ENCODE peak calls at places on chromosomes 4 and X, in eight cellular contexts. R, F, Z, N, G, E, L and U are unnamed samples.

GRCh38 chrX:41737065-41737464 is 13.1 kb downstream of the GPR82 start:
- DNase-seq in R (no peak), F (no peak), Z (no peak), N (no peak), G (no peak), E (no peak), L (no peak), U (no peak)

GRCh38 chr4:26803462-26803861 is 57.2 kb upstream of the STIM2 start:
- DNase-seq in R (no peak), F (no peak), Z (no peak), N (peak; percentile 81), G (no peak), E (no peak), L (no peak), U (no peak)

GRCh38 chr4:78543424-78544238 is 7.9 kb upstream of the ANXA3 start:
- DNase-seq in R (no peak), F (no peak), Z (no peak), N (no peak), G (no peak), E (no peak), L (no peak), U (no peak)

GRCh38 chr4:74109116-74109791 is 10.3 kb upstream of the CXCL2 start:
- DNase-seq in R (no peak), F (no peak), Z (no peak), N (peak; percentile 28), G (peak; percentile 96), E (peak; percentile 74), L (no peak), U (peak; percentile 69)

GRCh38 chrX:155871934-155872333 is 9.2 kb upstream of the VAMP7 start:
- DNase-seq in R (no peak), F (no peak), Z (no peak), N (no peak), G (no peak), E (no peak), L (no peak), U (no peak)

GRCh38 chrX:283115-283845 is 2.1 kb downstream of the PLCXD1 start:
- DNase-seq in R (peak; percentile 94), F (peak; percentile 93), Z (peak; percentile 94), N (peak; percentile 97), G (no peak), E (peak; percentile 49), L (peak; percentile 93), U (no peak)

GRCh38 chr4:31692407-31692940 is 972.3 kb downstream of the PCDH7 start:
- DNase-seq in R (no peak), F (no peak), Z (no peak), N (no peak), G (no peak), E (no peak), L (no peak), U (no peak)

GRCh38 chrX:133412246-133412645 is 3.0 kb downstream of the GPC4 start:
- DNase-seq in R (no peak), F (no peak), Z (no peak), N (peak; percentile 55), G (no peak), E (no peak), L (no peak), U (no peak)

GRCh38 chr4:86960557-86960959 is 25.7 kb downstream of the AFF1 start:
- DNase-seq in R (no peak), F (no peak), Z (no peak), N (peak; percentile 55), G (no peak), E (no peak), L (no peak), U (no peak)

GRCh38 chr4:96035727-96036126 is 195.8 kb downstream of the PDHA2 start:
- DNase-seq in R (no peak), F (no peak), Z (no peak), N (peak; percentile 18), G (no peak), E (no peak), L (no peak), U (no peak)

GRCh38 chr4:41538887-41539498 is 1.0 kb downstream of the LIMCH1 start:
- DNase-seq in R (no peak), F (no peak), Z (no peak), N (no peak), G (no peak), E (no peak), L (no peak), U (no peak)

GRCh38 chr4:105624530-105624929 is 72.1 kb downstream of the ARHGEF38 start:
- DNase-seq in R (peak; percentile 43), F (no peak), Z (no peak), N (no peak), G (no peak), E (no peak), L (no peak), U (no peak)

GRCh38 chr4:162931257-162931648 is 235.4 kb downstream of the NAF1 start:
- DNase-seq in R (no peak), F (no peak), Z (no peak), N (no peak), G (no peak), E (no peak), L (no peak), U (no peak)

GRCh38 chrX:3584415-3584996 is 128.9 kb downstream of the PRKX start:
- DNase-seq in R (no peak), F (no peak), Z (no peak), N (no peak), G (no peak), E (no peak), L (no peak), U (no peak)

GRCh38 chr4:68347845-68348244 is 2.0 kb downstream of the YTHDC1 start:
- DNase-seq in R (no peak), F (no peak), Z (no peak), N (no peak), G (no peak), E (no peak), L (no peak), U (no peak)

GRCh38 chr4:130035391-130035790 is 939.4 kb downstream of the C4orf33 start:
- DNase-seq in R (no peak), F (no peak), Z (no peak), N (no peak), G (no peak), E (no peak), L (no peak), U (no peak)

GRCh38 chrX:137573356-137574101 is 7.6 kb downstream of the ZIC3 start:
- DNase-seq in R (no peak), F (no peak), Z (no peak), N (peak; percentile 92), G (no peak), E (no peak), L (no peak), U (no peak)

GRCh38 chr4:173535932-173536331 is 5.9 kb upstream of the HAND2 start:
- DNase-seq in R (no peak), F (no peak), Z (no peak), N (no peak), G (no peak), E (no peak), L (no peak), U (no peak)

GRCh38 chrX:131649741-131650140 is 105.9 kb downstream of the OR13H1 start:
- DNase-seq in R (no peak), F (peak; percentile 3), Z (no peak), N (no peak), G (no peak), E (no peak), L (no peak), U (no peak)